ENCODE peak calls at places on chromosomes 4 and X, in eight cellular contexts. One of them, this sample, is unnamed.

GRCh38 chr4:148854203-148854602 is 412.0 kb upstream of the NR3C2 start:
- ATAC-seq in CD8-positive, alpha-beta T cell: no peak
- ATAC-seq in HepG2: no peak
- ATAC-seq in activated CD4-positive, alpha-beta T cell treated with anti-CD3 and anti-CD28 coated beads for 36 hours: no peak
- ATAC-seq in pancreas: no peak
- ATAC-seq in heart right ventricle: no peak
- ATAC-seq in left colon: peak; percentile 10
- ATAC-seq in Right ventricle myocardium superior: no peak
- ATAC-seq in this sample: no peak

GRCh38 chrX:130120321-130120731 is 10.0 kb upstream of the ELF4 start:
- ATAC-seq in pancreas: no peak
- ATAC-seq in activated CD4-positive, alpha-beta T cell treated with anti-CD3 and anti-CD28 coated beads for 36 hours: peak; percentile 31
- ATAC-seq in CD8-positive, alpha-beta T cell: peak; percentile 44
- ATAC-seq in heart right ventricle: peak; percentile 5
- ATAC-seq in left colon: peak; percentile 28
- ATAC-seq in HepG2: peak; percentile 67
- ATAC-seq in Right ventricle myocardium superior: peak; percentile 18
- ATAC-seq in this sample: no peak

GRCh38 chr4:1939664-1940509 is 68.7 kb downstream of the NSD2 start:
- ATAC-seq in activated CD4-positive, alpha-beta T cell treated with anti-CD3 and anti-CD28 coated beads for 36 hours: no peak
- ATAC-seq in left colon: peak; percentile 57
- ATAC-seq in pancreas: peak; percentile 95
- ATAC-seq in HepG2: no peak
- ATAC-seq in CD8-positive, alpha-beta T cell: no peak
- ATAC-seq in Right ventricle myocardium superior: peak; percentile 87
- ATAC-seq in heart right ventricle: peak; percentile 84
- ATAC-seq in this sample: peak; percentile 92

GRCh38 chr4:183422962-183423653 is 21.3 kb upstream of the CDKN2AIP start:
- ATAC-seq in HepG2: peak; percentile 47
- ATAC-seq in pancreas: no peak
- ATAC-seq in Right ventricle myocardium superior: no peak
- ATAC-seq in left colon: no peak
- ATAC-seq in CD8-positive, alpha-beta T cell: no peak
- ATAC-seq in heart right ventricle: no peak
- ATAC-seq in activated CD4-positive, alpha-beta T cell treated with anti-CD3 and anti-CD28 coated beads for 36 hours: no peak
- ATAC-seq in this sample: peak; percentile 71

GRCh38 chrX:125577479-125577878 is 257.8 kb downstream of the TEX13C start:
- ATAC-seq in Right ventricle myocardium superior: no peak
- ATAC-seq in left colon: no peak
- ATAC-seq in pancreas: no peak
- ATAC-seq in activated CD4-positive, alpha-beta T cell treated with anti-CD3 and anti-CD28 coated beads for 36 hours: no peak
- ATAC-seq in heart right ventricle: no peak
- ATAC-seq in CD8-positive, alpha-beta T cell: peak; percentile 70
- ATAC-seq in HepG2: no peak
- ATAC-seq in this sample: no peak

GRCh38 chr4:106707776-106708603 is 328.1 kb downstream of the DKK2 start:
- ATAC-seq in left colon: no peak
- ATAC-seq in activated CD4-positive, alpha-beta T cell treated with anti-CD3 and anti-CD28 coated beads for 36 hours: no peak
- ATAC-seq in pancreas: no peak
- ATAC-seq in CD8-positive, alpha-beta T cell: no peak
- ATAC-seq in HepG2: no peak
- ATAC-seq in Right ventricle myocardium superior: peak; percentile 18
- ATAC-seq in heart right ventricle: no peak
- ATAC-seq in this sample: no peak

GRCh38 chr4:6925357-6925836 is 15.8 kb downstream of the TBC1D14 start:
- ATAC-seq in left colon: no peak
- ATAC-seq in pancreas: no peak
- ATAC-seq in heart right ventricle: peak; percentile 19
- ATAC-seq in Right ventricle myocardium superior: peak; percentile 8
- ATAC-seq in HepG2: no peak
- ATAC-seq in CD8-positive, alpha-beta T cell: no peak
- ATAC-seq in activated CD4-positive, alpha-beta T cell treated with anti-CD3 and anti-CD28 coated beads for 36 hours: peak; percentile 31
- ATAC-seq in this sample: no peak

GRCh38 chrX:39418936-39419659 is 617.8 kb downstream of the MID1IP1 start:
- ATAC-seq in HepG2: no peak
- ATAC-seq in Right ventricle myocardium superior: peak; percentile 68
- ATAC-seq in CD8-positive, alpha-beta T cell: no peak
- ATAC-seq in activated CD4-positive, alpha-beta T cell treated with anti-CD3 and anti-CD28 coated beads for 36 hours: no peak
- ATAC-seq in pancreas: peak; percentile 50
- ATAC-seq in heart right ventricle: peak; percentile 80
- ATAC-seq in left colon: no peak
- ATAC-seq in this sample: no peak

GRCh38 chrX:105543271-105543670 is 279.1 kb upstream of the NRK start:
- ATAC-seq in heart right ventricle: no peak
- ATAC-seq in left colon: no peak
- ATAC-seq in Right ventricle myocardium superior: no peak
- ATAC-seq in CD8-positive, alpha-beta T cell: no peak
- ATAC-seq in pancreas: no peak
- ATAC-seq in HepG2: no peak
- ATAC-seq in activated CD4-positive, alpha-beta T cell treated with anti-CD3 and anti-CD28 coated beads for 36 hours: no peak
- ATAC-seq in this sample: no peak

GRCh38 chrX:47283015-47283771 is 50.4 kb downstream of the USP11 start:
- ATAC-seq in heart right ventricle: no peak
- ATAC-seq in left colon: no peak
- ATAC-seq in pancreas: no peak
- ATAC-seq in activated CD4-positive, alpha-beta T cell treated with anti-CD3 and anti-CD28 coated beads for 36 hours: no peak
- ATAC-seq in CD8-positive, alpha-beta T cell: no peak
- ATAC-seq in HepG2: peak; percentile 42
- ATAC-seq in Right ventricle myocardium superior: no peak
- ATAC-seq in this sample: no peak

GRCh38 chrX:77694491-77694890 is 91.5 kb downstream of the ATRX start:
- ATAC-seq in pancreas: no peak
- ATAC-seq in left colon: no peak
- ATAC-seq in activated CD4-positive, alpha-beta T cell treated with anti-CD3 and anti-CD28 coated beads for 36 hours: no peak
- ATAC-seq in HepG2: no peak
- ATAC-seq in Right ventricle myocardium superior: no peak
- ATAC-seq in CD8-positive, alpha-beta T cell: no peak
- ATAC-seq in heart right ventricle: no peak
- ATAC-seq in this sample: no peak

GRCh38 chrX:41490446-41490845 is 43.3 kb downstream of the NYX start:
- ATAC-seq in activated CD4-positive, alpha-beta T cell treated with anti-CD3 and anti-CD28 coated beads for 36 hours: no peak
- ATAC-seq in heart right ventricle: no peak
- ATAC-seq in HepG2: no peak
- ATAC-seq in pancreas: no peak
- ATAC-seq in Right ventricle myocardium superior: no peak
- ATAC-seq in left colon: no peak
- ATAC-seq in CD8-positive, alpha-beta T cell: no peak
- ATAC-seq in this sample: no peak

GRCh38 chr4:146051724-146052396 is 113.2 kb upstream of the ZNF827 start:
- ATAC-seq in CD8-positive, alpha-beta T cell: no peak
- ATAC-seq in activated CD4-positive, alpha-beta T cell treated with anti-CD3 and anti-CD28 coated beads for 36 hours: no peak
- ATAC-seq in heart right ventricle: no peak
- ATAC-seq in Right ventricle myocardium superior: no peak
- ATAC-seq in pancreas: no peak
- ATAC-seq in left colon: no peak
- ATAC-seq in HepG2: no peak
- ATAC-seq in this sample: no peak

GRCh38 chr4:105453550-105454201 is 20.2 kb downstream of the PPA2 start:
- ATAC-seq in pancreas: no peak
- ATAC-seq in HepG2: no peak
- ATAC-seq in Right ventricle myocardium superior: no peak
- ATAC-seq in CD8-positive, alpha-beta T cell: no peak
- ATAC-seq in activated CD4-positive, alpha-beta T cell treated with anti-CD3 and anti-CD28 coated beads for 36 hours: peak; percentile 99
- ATAC-seq in left colon: no peak
- ATAC-seq in heart right ventricle: no peak
- ATAC-seq in this sample: no peak

GRCh38 chrX:45845142-45845541 is 644.5 kb upstream of the DIPK2B start:
- ATAC-seq in HepG2: no peak
- ATAC-seq in activated CD4-positive, alpha-beta T cell treated with anti-CD3 and anti-CD28 coated beads for 36 hours: peak; percentile 45
- ATAC-seq in Right ventricle myocardium superior: no peak
- ATAC-seq in left colon: no peak
- ATAC-seq in pancreas: no peak
- ATAC-seq in CD8-positive, alpha-beta T cell: no peak
- ATAC-seq in heart right ventricle: no peak
- ATAC-seq in this sample: no peak

GRCh38 chrX:1734806-1735205 is 119.9 kb downstream of the ASMT start:
- ATAC-seq in activated CD4-positive, alpha-beta T cell treated with anti-CD3 and anti-CD28 coated beads for 36 hours: no peak
- ATAC-seq in HepG2: no peak
- ATAC-seq in left colon: no peak
- ATAC-seq in heart right ventricle: no peak
- ATAC-seq in pancreas: no peak
- ATAC-seq in CD8-positive, alpha-beta T cell: no peak
- ATAC-seq in Right ventricle myocardium superior: no peak
- ATAC-seq in this sample: no peak

GRCh38 chrX:28042826-28043564 is 61.7 kb upstream of the DCAF8L1 start:
- ATAC-seq in pancreas: no peak
- ATAC-seq in Right ventricle myocardium superior: no peak
- ATAC-seq in left colon: no peak
- ATAC-seq in HepG2: no peak
- ATAC-seq in CD8-positive, alpha-beta T cell: no peak
- ATAC-seq in heart right ventricle: no peak
- ATAC-seq in activated CD4-positive, alpha-beta T cell treated with anti-CD3 and anti-CD28 coated beads for 36 hours: no peak
- ATAC-seq in this sample: no peak

GRCh38 chr4:1410491-1411325 is 4.5 kb upstream of the NKX1-1 start:
- ATAC-seq in HepG2: peak; percentile 74
- ATAC-seq in CD8-positive, alpha-beta T cell: peak; percentile 80
- ATAC-seq in Right ventricle myocardium superior: peak; percentile 82
- ATAC-seq in activated CD4-positive, alpha-beta T cell treated with anti-CD3 and anti-CD28 coated beads for 36 hours: peak; percentile 68
- ATAC-seq in left colon: no peak
- ATAC-seq in pancreas: peak; percentile 48
- ATAC-seq in heart right ventricle: peak; percentile 71
- ATAC-seq in this sample: peak; percentile 47

GRCh38 chr4:24772061-24772705 is 23.2 kb upstream of the SOD3 start:
- ATAC-seq in heart right ventricle: no peak
- ATAC-seq in left colon: no peak
- ATAC-seq in pancreas: no peak
- ATAC-seq in CD8-positive, alpha-beta T cell: no peak
- ATAC-seq in Right ventricle myocardium superior: no peak
- ATAC-seq in HepG2: no peak
- ATAC-seq in activated CD4-positive, alpha-beta T cell treated with anti-CD3 and anti-CD28 coated beads for 36 hours: no peak
- ATAC-seq in this sample: no peak

This sample was measured in esophagus mucosa.